ENCODE peak calls at places on chromosomes 1 and 21, in six cellular contexts. M is ureter; P is T-helper 2 cell; K is mesothelial cell of epicardium; C is cardiac fibroblast; T is central memory CD4-positive, alpha-beta T cell. H is an unnamed sample.

GRCh38 chr1:2185880-2186855 is 8.4 kb downstream of the FAAP20 start:
- DNase-seq in T (no peak), P (no peak), M (no peak), K (no peak), C (no peak), H (no peak)

GRCh38 chr1:116819081-116819480 is 64.9 kb downstream of the CD2 start:
- DNase-seq in K (no peak), P (no peak), M (no peak), C (peak; percentile 29), T (no peak), H (no peak)

GRCh38 chr1:19344372-19344810 is 32.3 kb downstream of the SLC66A1 start:
- DNase-seq in K (no peak), P (no peak), C (peak; percentile 31), T (no peak), M (no peak), H (peak; percentile 73)

GRCh38 chr1:9705337-9706098 is 54.0 kb downstream of the PIK3CD start:
- DNase-seq in M (no peak), C (peak; percentile 79), K (no peak), P (no peak), T (no peak), H (peak; percentile 58)

GRCh38 chr1:2786329-2787162 is 14.9 kb downstream of the TTC34 start:
- DNase-seq in K (peak; percentile 8), P (peak; percentile 64), T (peak; percentile 48), C (no peak), M (no peak), H (no peak)

GRCh38 chr1:2920421-2921015 is 100.7 kb upstream of the ACTRT2 start:
- DNase-seq in C (no peak), K (no peak), P (no peak), M (no peak), T (no peak), H (no peak)

GRCh38 chr1:240091614-240092300 is at the start of gene FMN2:
- DNase-seq in P (no peak), K (no peak), T (no peak), C (no peak), M (no peak), H (peak; percentile 73)

GRCh38 chr1:20552728-20553571 is 577 bp downstream of the FAM43B start:
- DNase-seq in T (no peak), C (peak; percentile 45), K (no peak), M (no peak), P (no peak), H (peak; percentile 18)

GRCh38 chr1:22527555-22528296 is 35.6 kb upstream of the EPHA8 start:
- DNase-seq in K (no peak), T (no peak), M (no peak), C (peak; percentile 6), P (no peak), H (peak; percentile 28)

GRCh38 chr1:10906866-10907519 is 105.5 kb upstream of the TARDBP start:
- DNase-seq in P (no peak), M (no peak), T (no peak), C (no peak), K (no peak), H (no peak)

GRCh38 chr1:30656171-30656940 is 67.0 kb downstream of the MATN1 start:
- DNase-seq in M (no peak), K (no peak), T (no peak), C (no peak), P (no peak), H (no peak)

GRCh38 chr1:198359024-198359653 is 181.3 kb downstream of the ATP6V1G3 start:
- DNase-seq in M (no peak), P (no peak), C (peak; percentile 60), K (no peak), T (no peak), H (peak; percentile 24)

GRCh38 chr21:44303490-44303981 is 3.7 kb downstream of the PFKL start:
- DNase-seq in C (no peak), P (no peak), K (no peak), M (peak; percentile 71), T (no peak), H (no peak)

GRCh38 chr1:53557369-53557768 is 98.2 kb downstream of the DMRTB1 start:
- DNase-seq in C (peak; percentile 20), T (no peak), P (no peak), K (peak; percentile 5), M (no peak), H (no peak)

GRCh38 chr1:104488296-104489015 is 738.8 kb downstream of the AMY1C start:
- DNase-seq in C (no peak), K (no peak), T (no peak), P (no peak), M (no peak), H (no peak)

GRCh38 chr1:50080904-50081586 is 27.7 kb upstream of the ELAVL4 start:
- DNase-seq in M (no peak), K (no peak), T (no peak), C (peak; percentile 1), P (no peak), H (no peak)

GRCh38 chr1:109621402-109622101 is 1.9 kb downstream of the AMPD2 start:
- DNase-seq in T (no peak), C (no peak), M (no peak), P (no peak), K (no peak), H (no peak)

GRCh38 chr21:25878334-25878733 is 143.6 kb downstream of the GABPA start:
- DNase-seq in P (no peak), T (no peak), C (peak; percentile 25), M (no peak), K (no peak), H (no peak)

GRCh38 chr21:44019568-44019958 is 7.5 kb downstream of the TRAPPC10 start:
- DNase-seq in P (no peak), T (no peak), K (no peak), M (no peak), C (no peak), H (no peak)

GRCh38 chr1:30915491-30916230 is 7.1 kb upstream of the SDC3 start:
- DNase-seq in M (no peak), P (no peak), T (no peak), K (no peak), C (no peak), H (no peak)

GRCh38 chr1:9121891-9122409 is 7.0 kb downstream of the GPR157 start:
- DNase-seq in M (no peak), P (no peak), T (peak; percentile 55), C (no peak), K (no peak), H (no peak)

GRCh38 chr1:86068126-86068805 is 88.3 kb downstream of the COL24A1 start:
- DNase-seq in K (no peak), M (no peak), T (no peak), C (peak; percentile 15), P (no peak), H (peak; percentile 68)

GRCh38 chr1:173355281-173356031 is 121.7 kb upstream of the PRDX6 start:
- DNase-seq in P (no peak), M (no peak), T (no peak), K (no peak), C (no peak), H (no peak)

GRCh38 chr1:203665986-203666385 is 39.4 kb downstream of the ATP2B4 start:
- DNase-seq in T (no peak), K (no peak), M (no peak), C (no peak), P (no peak), H (no peak)

GRCh38 chr21:28252923-28253322 is 739.8 kb downstream of the LTN1 start:
- DNase-seq in P (no peak), C (peak; percentile 25), T (no peak), M (no peak), K (no peak), H (no peak)

GRCh38 chr1:153525088-153525713 is 10.6 kb downstream of the S100A6 start:
- DNase-seq in C (peak; percentile 43), T (no peak), K (no peak), P (no peak), M (no peak), H (peak; percentile 67)

GRCh38 chr1:171334024-171334423 is 20.0 kb downstream of the FMO4 start:
- DNase-seq in M (no peak), P (no peak), C (no peak), K (no peak), T (no peak), H (no peak)

GRCh38 chr1:203424861-203425667 is 50.5 kb upstream of the PRELP start:
- DNase-seq in K (no peak), M (no peak), C (no peak), T (no peak), P (no peak), H (no peak)

GRCh38 chr1:167630568-167631385 is 745 bp downstream of the RCSD1 start:
- DNase-seq in T (peak; percentile 53), P (no peak), K (no peak), C (no peak), M (no peak), H (no peak)

GRCh38 chr21:45041351-45041805 is 33.0 kb upstream of the ADARB1 start:
- DNase-seq in P (no peak), K (no peak), T (no peak), M (peak; percentile 81), C (peak; percentile 84), H (peak; percentile 78)

GRCh38 chr1:225655509-225656258 is 2.8 kb upstream of the ENAH start:
- DNase-seq in C (peak; percentile 98), K (no peak), T (no peak), P (no peak), M (peak; percentile 59), H (peak; percentile 93)

GRCh38 chr1:233520510-233521191 is 93.3 kb upstream of the KCNK1 start:
- DNase-seq in C (no peak), K (no peak), P (no peak), T (no peak), M (no peak), H (no peak)

GRCh38 chr21:38363684-38364083 is 106.9 kb downstream of the KCNJ15 start:
- DNase-seq in C (no peak), T (no peak), K (no peak), P (no peak), M (no peak), H (no peak)

GRCh38 chr1:65260851-65261473 is 48.4 kb upstream of the DNAJC6 start:
- DNase-seq in M (no peak), P (no peak), C (peak; percentile 82), K (no peak), T (no peak), H (peak; percentile 92)

GRCh38 chr21:36994501-36995189 is 11.9 kb upstream of the RIPPLY3 start:
- DNase-seq in K (no peak), T (peak; percentile 19), P (no peak), C (no peak), M (no peak), H (peak; percentile 20)

GRCh38 chr1:201786824-201787223 is 42.1 kb upstream of the IPO9 start:
- DNase-seq in T (no peak), P (no peak), K (no peak), C (no peak), M (no peak), H (peak; percentile 47)